ENCODE peak calls at places on chromosomes 16 and 17, in ten cellular contexts. R is myocyte; B is activated CD4-positive, CD25-positive, alpha-beta regulatory T cell treated with anti-CD3 and anti-CD28 coated beads, Interleukin-2, amount 50 U/mL, for 16 hours; I is lung microvascular endothelial cell; Q is sigmoid colon; E is NCI-H1092 treated with DMSO at 0.1 percent for 48 hours; T is BJ; V is stimulated activated CD8-positive, alpha-beta memory T cell treated with anti-CD3 and anti-CD28 coated beads, Interleukin-12 subunit alpha, Interleukin-12 subunit beta, amount 100 ng/mL, for 1 hour; N is Ammon's horn; A is T-helper 2 cell. F is an unnamed sample.

GRCh38 chr17:12231027-12231682 is 210.5 kb downstream of the MAP2K4 start:
- DNase-seq in R (no peak), B (no peak), I (no peak), Q (peak; percentile 81), E (no peak), T (no peak), V (no peak), N (no peak), A (no peak), F (no peak)

GRCh38 chr17:50189396-50190277 is 11.8 kb downstream of the COL1A1 start:
- DNase-seq in R (peak; percentile 29), B (no peak), I (no peak), Q (no peak), E (no peak), T (no peak), V (no peak), N (no peak), A (no peak), F (no peak)

GRCh38 chr17:15123593-15124590 is 141.2 kb downstream of the PMP22 start:
- DNase-seq in R (peak; percentile 10), B (no peak), I (no peak), Q (no peak), E (no peak), T (peak; percentile 37), V (no peak), N (no peak), A (no peak), F (no peak)

GRCh38 chr16:12793120-12793889 is 10.4 kb downstream of the CPPED1 start:
- DNase-seq in R (no peak), B (no peak), I (no peak), Q (no peak), E (no peak), T (no peak), V (no peak), N (no peak), A (no peak), F (no peak)

GRCh38 chr16:52538511-52538910 is 8.4 kb downstream of the TOX3 start:
- DNase-seq in R (no peak), B (no peak), I (no peak), Q (no peak), E (no peak), T (no peak), V (no peak), N (no peak), A (no peak), F (no peak)

GRCh38 chr17:17077861-17078732 is 35.8 kb downstream of the MPRIP start:
- DNase-seq in R (peak; percentile 49), B (no peak), I (no peak), Q (peak; percentile 33), E (no peak), T (no peak), V (no peak), N (no peak), A (no peak), F (no peak)

GRCh38 chr16:46569231-46569735 is 51.9 kb downstream of the SHCBP1 start:
- DNase-seq in R (no peak), B (no peak), I (no peak), Q (no peak), E (no peak), T (no peak), V (no peak), N (no peak), A (no peak), F (no peak)

GRCh38 chr17:32878211-32878610 is 1.3 kb upstream of the MYO1D start:
- DNase-seq in R (peak; percentile 52), B (no peak), I (no peak), Q (peak; percentile 72), E (no peak), T (no peak), V (no peak), N (no peak), A (no peak), F (no peak)

GRCh38 chr16:87149051-87149450 is 168.1 kb downstream of the C16orf95 start:
- DNase-seq in R (no peak), B (no peak), I (no peak), Q (no peak), E (no peak), T (peak; percentile 19), V (no peak), N (no peak), A (no peak), F (no peak)

GRCh38 chr16:66486773-66487579 is 59.9 kb downstream of the BEAN1 start:
- DNase-seq in R (peak; percentile 85), B (no peak), I (peak; percentile 72), Q (peak; percentile 65), E (no peak), T (no peak), V (no peak), N (peak; percentile 59), A (no peak), F (no peak)

GRCh38 chr17:9982159-9982558 is 77.1 kb upstream of the RCVRN start:
- DNase-seq in R (no peak), B (no peak), I (no peak), Q (peak; percentile 11), E (no peak), T (no peak), V (no peak), N (no peak), A (no peak), F (no peak)

GRCh38 chr17:32626371-32626770 is 139.6 kb downstream of the CDK5R1 start:
- DNase-seq in R (peak; percentile 49), B (no peak), I (no peak), Q (no peak), E (peak; percentile 96), T (no peak), V (no peak), N (peak; percentile 33), A (no peak), F (no peak)

GRCh38 chr17:80270836-80271235 is 10.2 kb downstream of the RNF213 start:
- DNase-seq in R (no peak), B (no peak), I (peak; percentile 47), Q (no peak), E (no peak), T (no peak), V (no peak), N (no peak), A (peak; percentile 30), F (no peak)

GRCh38 chr16:66263168-66263972 is 103.1 kb upstream of the CDH5 start:
- DNase-seq in R (no peak), B (no peak), I (no peak), Q (no peak), E (no peak), T (no peak), V (no peak), N (no peak), A (no peak), F (no peak)

GRCh38 chr17:7790150-7790549 is 43.9 kb upstream of the KDM6B start:
- DNase-seq in R (no peak), B (no peak), I (no peak), Q (no peak), E (no peak), T (no peak), V (no peak), N (no peak), A (no peak), F (no peak)

GRCh38 chr17:71548540-71549190 is 572.2 kb upstream of the SOX9 start:
- DNase-seq in R (peak; percentile 3), B (no peak), I (no peak), Q (no peak), E (no peak), T (no peak), V (no peak), N (no peak), A (no peak), F (no peak)

GRCh38 chr16:72189865-72190371 is 18.0 kb upstream of the PMFBP1 start:
- DNase-seq in R (peak; percentile 10), B (no peak), I (peak; percentile 66), Q (no peak), E (no peak), T (no peak), V (no peak), N (no peak), A (no peak), F (no peak)

GRCh38 chr17:27494192-27495091 is 38.2 kb downstream of the KSR1 start:
- DNase-seq in R (peak; percentile 42), B (no peak), I (peak; percentile 44), Q (peak; percentile 83), E (peak; percentile 17), T (no peak), V (no peak), N (peak; percentile 75), A (no peak), F (no peak)